ENCODE peak calls at places on chromosomes 3 and 15, in nine cellular contexts. I is PC-3, Y is GM23248, D is HepG2, O is keratinocyte, E is fibroblast of lung, R is hepatocyte, F is GM12878, M is neural progenitor cell. X is an unnamed sample.

GRCh38 chr3:103218146-103218545 is 783.3 kb downstream of the ZPLD1 start:
- DNase-seq in Y (no peak), D (no peak), E (no peak), M (no peak), O (no peak), R (no peak), I (no peak), F (peak), X (no peak)

GRCh38 chr3:24680214-24680967 is 185.7 kb upstream of the THRB start:
- DNase-seq in R (peak), D (peak), I (peak), M (peak), Y (peak), E (peak), F (no peak), O (no peak), X (peak)

GRCh38 chr3:171282041-171282440 is 178.2 kb downstream of the TNIK start:
- DNase-seq in D (no peak), E (peak), I (no peak), Y (peak), R (no peak), O (no peak), F (no peak), M (no peak), X (no peak)

GRCh38 chr3:173037840-173038483 is 103.1 kb downstream of the SPATA16 start:
- DNase-seq in E (no peak), O (no peak), F (no peak), I (peak), Y (no peak), M (no peak), D (no peak), R (peak), X (no peak)

GRCh38 chr3:55409802-55410201 is 77.3 kb downstream of the WNT5A start:
- DNase-seq in D (no peak), R (no peak), I (peak), F (no peak), E (no peak), Y (peak), O (no peak), M (no peak), X (no peak)

GRCh38 chr3:41265011-41265545 is 65.8 kb downstream of the CTNNB1 start:
- DNase-seq in Y (peak), D (no peak), E (peak), O (no peak), F (no peak), I (peak), R (no peak), M (no peak), X (no peak)

GRCh38 chr15:101329309-101329863 is 34.3 kb upstream of the SNRPA1 start:
- DNase-seq in R (no peak), O (no peak), E (no peak), I (no peak), D (no peak), F (no peak), M (no peak), Y (no peak), X (no peak)

GRCh38 chr15:68300115-68300940 is 22.8 kb downstream of the FEM1B start:
- DNase-seq in I (no peak), F (no peak), Y (peak), O (no peak), M (no peak), E (no peak), R (peak), D (peak), X (no peak)

GRCh38 chr3:50486219-50486888 is 17.1 kb downstream of the CACNA2D2 start:
- DNase-seq in M (no peak), F (no peak), D (no peak), E (no peak), I (peak), O (no peak), Y (peak), R (no peak), X (no peak)

GRCh38 chr3:12253944-12254343 is 34.9 kb upstream of the PPARG start:
- DNase-seq in E (no peak), I (no peak), F (no peak), D (no peak), M (no peak), O (no peak), R (no peak), Y (no peak), X (no peak)

GRCh38 chr3:5116568-5116967 is 5.5 kb upstream of the ARL8B start:
- DNase-seq in E (no peak), D (no peak), M (no peak), O (no peak), F (no peak), I (no peak), R (no peak), Y (no peak), X (no peak)

GRCh38 chr3:23075478-23075877 is 127.6 kb upstream of the UBE2E2 start:
- DNase-seq in F (no peak), I (no peak), E (peak), M (no peak), O (no peak), D (no peak), Y (peak), R (no peak), X (no peak)

GRCh38 chr3:195446359-195446758 is 3.5 kb upstream of the ACAP2 start:
- DNase-seq in E (no peak), D (no peak), I (no peak), M (no peak), R (no peak), F (no peak), O (no peak), Y (no peak), X (no peak)

GRCh38 chr3:195445885-195446284 is 3.1 kb upstream of the ACAP2 start:
- DNase-seq in R (no peak), I (no peak), M (no peak), F (no peak), O (no peak), Y (no peak), D (no peak), E (no peak), X (no peak)

GRCh38 chr3:195447205-195447604 is 4.4 kb upstream of the ACAP2 start:
- DNase-seq in O (no peak), E (no peak), F (no peak), I (no peak), D (no peak), Y (no peak), M (no peak), R (peak), X (no peak)

GRCh38 chr3:195450731-195451229 is 8.0 kb upstream of the ACAP2 start:
- DNase-seq in Y (peak), I (no peak), E (peak), F (no peak), M (no peak), R (peak), D (no peak), O (no peak), X (no peak)

GRCh38 chr3:195448205-195448875 is 5.5 kb upstream of the ACAP2 start:
- DNase-seq in E (no peak), I (no peak), F (no peak), R (no peak), D (no peak), M (no peak), O (no peak), Y (no peak), X (no peak)
- H2AFZ ChIP-seq in E (no peak), I (no peak), F (no peak), R (no peak), D (no peak), M (no peak), O (no peak), Y (no peak), X (no peak)

GRCh38 chr3:9216736-9217135 is 32.7 kb downstream of the SRGAP3 start:
- DNase-seq in I (peak), F (no peak), D (no peak), Y (peak), M (no peak), R (no peak), E (no peak), O (peak), X (no peak)

GRCh38 chr3:9211155-9211950 is 38.1 kb downstream of the SRGAP3 start:
- DNase-seq in D (no peak), E (peak), I (peak), R (no peak), Y (peak), M (no peak), O (no peak), F (no peak), X (no peak)

GRCh38 chr3:9213019-9213646 is 36.3 kb downstream of the SRGAP3 start:
- DNase-seq in Y (no peak), O (no peak), E (no peak), M (no peak), I (peak), F (no peak), R (no peak), D (no peak), X (no peak)

GRCh38 chr3:9214599-9214998 is 34.8 kb downstream of the SRGAP3 start:
- DNase-seq in F (no peak), O (no peak), R (no peak), M (no peak), D (no peak), Y (peak), E (peak), I (peak), X (no peak)

DNA sequence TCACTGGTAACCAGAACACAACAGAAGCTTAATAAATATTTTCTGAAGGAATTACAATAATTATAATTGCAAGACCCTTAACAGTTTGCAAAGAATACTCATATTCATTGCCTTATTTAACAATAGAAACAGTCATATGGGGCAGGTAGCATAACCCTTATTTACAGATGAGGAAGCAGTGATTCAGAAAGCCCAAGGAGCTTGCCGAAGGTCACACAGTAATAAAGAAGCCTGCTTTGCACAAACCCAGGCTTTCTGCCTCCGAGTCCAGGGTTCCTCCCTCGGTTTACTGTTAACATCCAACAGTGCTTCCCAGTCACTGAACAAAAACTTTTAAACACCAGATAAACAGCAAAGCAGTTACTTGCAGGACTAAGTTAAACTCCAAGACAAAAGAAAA is 35.3 kb downstream of the SRGAP3 start:
- DNase-seq in R (no peak), E (no peak), Y (peak), F (no peak), M (no peak), I (peak), D (no peak), O (no peak), X (no peak)
- H2AFZ ChIP-seq in R (no peak), E (no peak), Y (no peak), F (no peak), M (no peak), I (no peak), D (no peak), O (no peak), X (no peak)

DNA sequence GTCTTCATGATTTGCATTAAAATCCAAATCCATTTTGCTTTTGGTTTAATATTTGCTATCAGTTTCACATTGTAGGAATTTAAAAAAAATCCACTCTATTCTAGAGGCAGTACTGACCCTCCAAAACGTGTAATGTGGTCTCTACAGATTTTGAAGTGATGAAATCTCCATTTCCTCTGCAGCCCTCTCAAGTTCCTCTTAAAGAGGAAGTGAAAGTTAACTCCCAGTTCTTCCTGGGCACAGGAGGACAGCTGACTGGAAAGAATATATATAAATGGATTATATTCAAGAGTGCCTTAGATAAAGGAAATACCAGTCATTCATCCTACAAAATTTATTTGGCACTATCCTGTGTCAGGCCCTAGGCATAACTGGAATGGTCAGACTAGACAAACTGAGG is 83.5 kb upstream of the PLCL2 start:
- DNase-seq in I (no peak), E (no peak), M (no peak), R (no peak), O (no peak), F (no peak), D (no peak), Y (no peak), X (no peak)
- H2AFZ ChIP-seq in I (no peak), E (no peak), M (no peak), R (no peak), O (no peak), F (no peak), D (no peak), Y (peak), X (no peak)

GRCh38 chr15:81054236-81054635 is 53.5 kb downstream of the TLNRD1 start:
- DNase-seq in R (no peak), I (no peak), O (no peak), Y (peak), F (no peak), D (no peak), M (no peak), E (peak), X (no peak)

GRCh38 chr15:81052046-81052445 is 51.3 kb downstream of the TLNRD1 start:
- DNase-seq in R (no peak), D (no peak), E (no peak), O (no peak), F (no peak), I (no peak), M (no peak), Y (no peak), X (no peak)

GRCh38 chr15:81060470-81060869 is 59.7 kb downstream of the TLNRD1 start:
- DNase-seq in D (no peak), F (no peak), O (no peak), I (no peak), R (no peak), M (no peak), E (no peak), Y (no peak), X (no peak)

GRCh38 chr15:81053621-81054020 is 52.9 kb downstream of the TLNRD1 start:
- DNase-seq in D (no peak), M (no peak), E (no peak), Y (no peak), O (no peak), R (no peak), F (no peak), I (no peak), X (no peak)

DNA sequence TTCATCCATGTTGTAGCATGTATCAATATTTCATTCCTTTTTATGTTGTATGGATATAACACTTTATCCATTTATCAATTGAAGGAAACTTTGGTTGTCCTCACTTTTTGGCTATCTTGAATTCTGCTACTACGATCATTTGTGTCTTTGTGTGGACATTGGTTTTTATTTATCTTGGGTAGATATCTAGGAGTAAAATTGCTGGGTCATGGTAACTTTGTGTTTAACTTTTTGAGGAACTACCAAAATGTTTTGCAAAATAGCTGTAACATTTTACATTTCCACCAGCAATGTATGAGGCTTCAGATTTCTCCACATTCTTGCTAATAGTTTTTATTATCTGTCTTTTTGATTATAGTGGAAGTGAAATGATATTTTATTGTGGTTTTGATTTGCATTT is 55.6 kb downstream of the TLNRD1 start:
- DNase-seq in D (no peak), R (no peak), I (no peak), E (no peak), F (no peak), O (no peak), M (no peak), Y (no peak), X (no peak)
- H2AFZ ChIP-seq in D (no peak), R (no peak), I (no peak), E (no peak), F (no peak), O (no peak), M (no peak), Y (no peak), X (no peak)

DNA sequence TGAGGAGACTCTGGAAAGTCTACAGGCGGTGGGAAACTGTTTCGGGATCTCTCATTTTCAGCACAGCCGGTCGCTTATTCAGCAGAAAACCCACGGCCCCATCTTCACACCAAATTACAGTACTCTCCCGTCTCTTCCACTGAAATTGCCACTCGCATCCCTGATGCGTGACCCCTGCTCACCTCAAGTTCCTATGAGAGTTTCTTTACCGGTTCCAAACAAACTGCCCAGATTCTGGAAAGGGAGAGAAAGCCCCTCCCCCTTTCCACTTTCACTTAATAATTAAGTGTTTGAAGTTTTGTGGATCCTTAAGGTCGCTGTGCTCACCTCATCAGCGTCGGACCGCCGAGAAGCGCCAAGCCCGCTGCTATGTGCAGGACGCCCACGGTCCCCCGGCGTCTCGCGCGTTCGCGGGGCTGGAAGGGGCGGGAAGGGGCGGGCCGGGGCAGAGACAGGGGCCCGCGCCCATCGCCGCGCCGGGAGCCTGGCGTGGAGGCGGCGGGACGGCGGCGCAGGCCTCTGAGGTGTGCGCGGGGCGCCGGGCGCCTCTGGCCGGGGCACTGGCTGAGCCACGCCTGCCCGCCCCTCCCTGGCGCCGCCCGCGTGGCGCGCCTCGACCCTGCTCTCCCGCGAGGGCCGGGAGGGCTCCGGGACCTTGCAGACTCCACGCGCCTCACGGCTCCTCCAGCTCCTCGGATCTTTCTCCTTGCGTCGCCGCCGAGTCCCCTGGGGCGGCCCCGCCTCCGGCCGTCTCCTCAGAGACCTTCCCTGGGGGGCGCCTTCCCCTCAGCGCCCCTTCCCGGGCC is at the start of gene GPR156:
- DNase-seq in Y (peak), I (peak), E (no peak), R (peak), F (no peak), O (no peak), D (no peak), M (peak), X (peak)
- H2AFZ ChIP-seq in Y (peak), I (peak), E (peak), R (peak), F (no peak), O (peak), D (no peak), M (peak), X (peak)

GRCh38 chr15:54288049-54288448 is 309.8 kb downstream of the UNC13C start:
- DNase-seq in R (no peak), F (no peak), O (no peak), Y (no peak), D (no peak), M (no peak), E (no peak), I (no peak), X (no peak)

DNA sequence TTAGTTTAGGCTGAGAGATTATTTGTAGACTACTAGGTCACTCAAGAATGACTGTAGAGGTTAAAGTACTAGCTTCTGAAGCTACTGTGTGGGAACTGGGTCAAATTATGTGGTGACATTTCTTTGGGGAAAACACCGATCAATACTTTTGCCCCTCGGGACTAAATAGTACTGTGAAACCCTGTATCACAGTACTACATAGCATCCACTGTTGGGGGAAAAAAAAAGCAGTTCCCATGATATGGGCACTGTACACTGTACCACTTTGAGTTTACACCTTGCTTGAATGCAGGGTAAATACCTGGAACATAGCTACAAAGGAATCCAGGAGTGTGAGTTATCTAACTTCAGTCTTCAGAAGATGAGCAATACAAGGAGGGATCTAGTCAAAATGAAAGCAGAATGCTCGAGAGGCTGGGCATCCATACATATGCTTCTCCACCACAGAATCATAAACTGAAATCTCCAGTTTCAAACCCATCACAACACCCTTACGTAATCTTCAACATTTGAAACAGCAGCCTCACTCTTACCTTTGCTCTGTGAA is 311.4 kb downstream of the UNC13C start:
- DNase-seq in I (no peak), Y (no peak), M (no peak), R (no peak), E (no peak), O (no peak), F (peak), D (no peak), X (no peak)
- H2AFZ ChIP-seq in I (no peak), Y (no peak), M (no peak), R (no peak), E (no peak), O (no peak), F (no peak), D (no peak), X (no peak)

GRCh38 chr3:192918275-192918588 is 576 bp upstream of the MB21D2 start:
- DNase-seq in F (no peak), I (no peak), Y (no peak), O (no peak), M (no peak), E (no peak), R (no peak), D (no peak), X (no peak)

GRCh38 chr3:192920406-192920805 is 2.8 kb upstream of the MB21D2 start:
- DNase-seq in F (no peak), R (no peak), I (no peak), O (no peak), Y (no peak), E (no peak), D (no peak), M (no peak), X (no peak)

GRCh38 chr3:192919895-192920294 is 2.2 kb upstream of the MB21D2 start:
- DNase-seq in Y (no peak), E (no peak), F (no peak), D (no peak), R (no peak), M (no peak), I (no peak), O (no peak), X (no peak)

GRCh38 chr3:192923731-192924130 is 6.1 kb upstream of the MB21D2 start:
- DNase-seq in E (no peak), M (no peak), D (no peak), F (no peak), R (peak), O (no peak), I (no peak), Y (no peak), X (no peak)

GRCh38 chr3:192921793-192922192 is 4.1 kb upstream of the MB21D2 start:
- DNase-seq in E (no peak), I (no peak), D (no peak), O (no peak), Y (no peak), F (no peak), R (no peak), M (no peak), X (peak)
- H2AFZ ChIP-seq in E (no peak), I (no peak), D (no peak), O (no peak), Y (no peak), F (no peak), R (no peak), M (no peak), X (no peak)

DNA sequence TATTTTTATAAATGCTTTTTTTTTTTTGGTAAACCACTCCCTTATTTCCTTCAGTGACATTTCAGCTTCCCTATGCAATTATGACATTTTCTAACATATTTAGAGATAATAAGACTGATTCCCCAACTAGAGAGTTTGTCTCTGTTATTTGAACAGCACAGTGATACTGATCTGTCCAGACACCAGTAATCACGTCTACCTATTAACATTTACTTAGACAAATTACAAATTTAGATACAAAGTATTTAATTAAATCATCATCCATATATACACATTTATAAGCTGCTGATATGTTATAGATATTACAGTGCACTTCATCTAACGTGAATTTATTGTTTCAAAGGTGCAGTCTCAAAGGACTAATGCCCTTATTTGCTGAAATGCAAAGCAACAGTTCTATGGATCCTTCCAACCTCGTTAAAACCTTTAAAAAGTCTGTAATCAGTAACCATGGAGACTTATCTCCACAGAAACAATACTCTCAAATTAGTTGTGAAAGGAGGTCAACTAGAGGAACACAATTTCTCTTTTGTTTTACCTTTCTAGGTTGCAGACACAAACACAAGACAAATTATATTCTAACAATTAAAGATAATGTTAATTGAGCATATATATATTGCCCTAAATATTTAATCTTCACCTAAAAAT is 1531.1 kb downstream of the SI start:
- DNase-seq in I (no peak), Y (no peak), R (no peak), E (no peak), F (no peak), M (no peak), O (no peak), D (no peak), X (no peak)
- H2AFZ ChIP-seq in I (no peak), Y (no peak), R (no peak), E (no peak), F (no peak), M (no peak), O (no peak), D (no peak), X (no peak)